ENCODE peak calls at places on chromosomes 7 and 10, in eight cellular contexts. L, I, H, Z, J, Y, V and E are unnamed samples.

GRCh38 chr7:46244752-46245151 is 323.7 kb upstream of the IGFBP3 start:
- DNase-seq in Z (no peak), J (no peak), H (no peak), L (no peak), V (no peak), Y (no peak), I (no peak), E (no peak)

GRCh38 chr7:32680259-32681173 is 185.2 kb downstream of the AVL9 start:
- DNase-seq in Z (no peak), Y (no peak), V (no peak), L (no peak), H (no peak), I (peak; percentile 29), J (no peak), E (no peak)

GRCh38 chr10:91146146-91146545 is 74.3 kb upstream of the PCGF5 start:
- DNase-seq in J (no peak), I (no peak), L (no peak), Y (no peak), H (no peak), Z (no peak), V (no peak), E (no peak)

GRCh38 chr10:86536294-86536861 is 14.8 kb upstream of the WAPL start:
- DNase-seq in I (no peak), V (no peak), H (peak; percentile 69), L (no peak), Z (no peak), J (no peak), Y (peak; percentile 76), E (no peak)

GRCh38 chr7:36281945-36282727 is 107.5 kb upstream of the ANLN start:
- DNase-seq in J (no peak), H (no peak), V (no peak), Z (no peak), L (no peak), Y (no peak), I (no peak), E (no peak)

GRCh38 chr7:158495780-158496179 is 91.8 kb downstream of the PTPRN2 start:
- DNase-seq in H (peak; percentile 3), I (peak; percentile 66), Y (peak; percentile 69), J (peak; percentile 81), Z (no peak), L (no peak), V (no peak), E (peak; percentile 93)

GRCh38 chr7:4754433-4755010 is 20.9 kb upstream of the AP5Z1 start:
- DNase-seq in J (no peak), Y (no peak), H (no peak), L (peak; percentile 42), V (no peak), I (no peak), Z (no peak), E (no peak)

GRCh38 chr10:129949411-129950335 is 14.4 kb downstream of the EBF3 start:
- DNase-seq in J (no peak), Y (no peak), V (peak; percentile 48), I (no peak), L (peak; percentile 86), H (no peak), Z (no peak), E (no peak)

GRCh38 chr7:1936006-1936310 is 265.9 kb downstream of the ELFN1 start:
- DNase-seq in I (no peak), Y (no peak), J (no peak), V (no peak), L (peak; percentile 10), Z (no peak), H (no peak), E (no peak)

GRCh38 chr7:92425311-92425947 is 21.9 kb upstream of the GATAD1 start:
- DNase-seq in Y (peak; percentile 60), H (peak; percentile 8), V (no peak), J (no peak), I (no peak), L (no peak), Z (no peak), E (no peak)

GRCh38 chr7:96093435-96093834 is 228.5 kb downstream of the SLC25A13 start:
- DNase-seq in V (no peak), L (no peak), I (peak; percentile 66), Y (no peak), H (no peak), Z (no peak), J (no peak), E (no peak)

GRCh38 chr10:19847321-19847720 is 31.1 kb downstream of the PLXDC2 start:
- DNase-seq in H (no peak), Y (no peak), V (no peak), I (no peak), Z (no peak), J (no peak), L (no peak), E (no peak)